ENCODE peak calls at places on chromosomes 6 and 20, in four cellular contexts. T is GM04504; R is effector memory CD8-positive, alpha-beta T cell; X is activated T-helper 1 cell treated with anti-CD3 and anti-CD28 coated beads, Interleukin-12 subunit alpha, Interleukin-12 subunit beta, Interleukin-2, Interleukin-4 antibody, amounts not matched to agents 30 ng/mL and 10 ng/mL and 1 ng/mL, durations not matched to agents 14 hours and 24 hours and 36 hours. K is an unnamed sample.

GRCh38 chr20:62241501-62241900 is 3.2 kb downstream of the OSBPL2 start:
- DNase-seq in T (no peak), R (no peak), X (no peak), K (no peak)

GRCh38 chr6:23533954-23534725 is 591.9 kb upstream of the NRSN1 start:
- DNase-seq in R (no peak), X (no peak), T (no peak), K (no peak)

GRCh38 chr6:20693466-20694063 is 159.3 kb downstream of the CDKAL1 start:
- DNase-seq in X (no peak), T (peak), R (no peak), K (no peak)

GRCh38 chr6:109165392-109165964 is 70.2 kb downstream of the CEP57L1 start:
- DNase-seq in R (no peak), X (no peak), T (peak), K (no peak)

GRCh38 chr20:17557675-17558006 is 12.2 kb upstream of the DSTN start:
- DNase-seq in R (no peak), X (no peak), T (no peak), K (no peak)

GRCh38 chr6:5695260-5696245 is 311.2 kb downstream of the NRN1 start:
- DNase-seq in X (no peak), T (peak), R (no peak), K (peak)

GRCh38 chr6:140436023-140436811 is 1061.8 kb upstream of the CITED2 start:
- DNase-seq in R (no peak), X (no peak), T (peak), K (no peak)

GRCh38 chr6:53829698-53830221 is 35.0 kb downstream of the LRRC1 start:
- DNase-seq in T (no peak), R (no peak), X (no peak), K (no peak)

GRCh38 chr20:47272893-47273590 is 83.5 kb downstream of the ZMYND8 start:
- DNase-seq in T (peak), R (peak), X (peak), K (no peak)

GRCh38 chr6:13120483-13121482 is 207.6 kb downstream of the TBC1D7 start:
- DNase-seq in T (no peak), R (no peak), X (no peak), K (no peak)

GRCh38 chr20:62607366-62608217 is 34.7 kb upstream of the SLCO4A1 start:
- DNase-seq in R (no peak), T (no peak), X (no peak), K (no peak)

GRCh38 chr6:118324081-118324480 is 224.0 kb upstream of the PLN start:
- DNase-seq in X (no peak), R (no peak), T (no peak), K (no peak)

GRCh38 chr6:88730602-88731001 is 232.8 kb downstream of the RNGTT start:
- DNase-seq in T (no peak), X (no peak), R (no peak), K (no peak)

GRCh38 chr6:1187293-1188131 is 124.4 kb upstream of the FOXQ1 start:
- DNase-seq in R (no peak), T (no peak), X (no peak), K (no peak)

GRCh38 chr6:122869437-122870024 is 80.5 kb downstream of the SMPDL3A start:
- DNase-seq in R (no peak), X (no peak), T (peak), K (peak)

GRCh38 chr6:42292002-42292735 is 74.5 kb upstream of the MRPS10 start:
- DNase-seq in X (no peak), R (peak), T (peak), K (peak)

GRCh38 chr6:31742894-31743293 is 3.1 kb downstream of the MSH5 start:
- DNase-seq in X (no peak), R (no peak), T (no peak), K (no peak)

GRCh38 chr20:19735446-19735845 is 22.6 kb upstream of the RIN2 start:
- DNase-seq in X (no peak), R (no peak), T (peak), K (peak)

GRCh38 chr6:33874136-33874535 is 70.3 kb upstream of the MLN start:
- DNase-seq in T (no peak), X (no peak), R (no peak), K (no peak)

GRCh38 chr20:17849901-17850673 is 118.5 kb downstream of the SNX5 start:
- DNase-seq in T (peak), X (no peak), R (no peak), K (peak)

GRCh38 chr6:22952076-22952475 is 382.7 kb downstream of the HDGFL1 start:
- DNase-seq in X (no peak), R (no peak), T (no peak), K (peak)

GRCh38 chr20:47453167-47453782 is 48.4 kb upstream of the NCOA3 start:
- DNase-seq in T (peak), X (peak), R (no peak), K (peak)

GRCh38 chr6:169339025-169339424 is 85.4 kb upstream of the THBS2 start:
- DNase-seq in T (no peak), R (no peak), X (no peak), K (no peak)

K was measured in HFF-Myc.